ENCODE peak calls at places on chromosomes 5 and 9, in seven cellular contexts. One of them, this sample, is unnamed.

GRCh38 chr9:128882677-128883590 is 1.0 kb downstream of the LRRC8A start:
- DNase-seq in KBM-7: peak
- DNase-seq in NCI-H510A treated with DMSO at 0.1 percent for 48 hours: peak
- DNase-seq in tibial artery: no peak
- DNase-seq in H9: no peak
- DNase-seq in SW480: no peak
- DNase-seq in GM19239: no peak
- DNase-seq in this sample: peak

GRCh38 chr5:1883925-1884637 is 1.4 kb upstream of the IRX4 start:
- DNase-seq in KBM-7: no peak
- DNase-seq in NCI-H510A treated with DMSO at 0.1 percent for 48 hours: no peak
- DNase-seq in tibial artery: no peak
- DNase-seq in H9: peak
- DNase-seq in SW480: no peak
- DNase-seq in GM19239: no peak
- DNase-seq in this sample: no peak

GRCh38 chr5:8908055-8908683 is 637.7 kb downstream of the SEMA5A start:
- DNase-seq in KBM-7: peak
- DNase-seq in NCI-H510A treated with DMSO at 0.1 percent for 48 hours: no peak
- DNase-seq in tibial artery: no peak
- DNase-seq in H9: peak
- DNase-seq in SW480: peak
- DNase-seq in GM19239: peak
- DNase-seq in this sample: peak

GRCh38 chr9:127854169-127854833 is at the start of gene ENG:
- DNase-seq in KBM-7: peak
- DNase-seq in NCI-H510A treated with DMSO at 0.1 percent for 48 hours: no peak
- DNase-seq in tibial artery: peak
- DNase-seq in H9: peak
- DNase-seq in SW480: no peak
- DNase-seq in GM19239: no peak
- DNase-seq in this sample: no peak

GRCh38 chr5:96788112-96788749 is 19.5 kb downstream of the ERAP1 start:
- DNase-seq in KBM-7: no peak
- DNase-seq in NCI-H510A treated with DMSO at 0.1 percent for 48 hours: no peak
- DNase-seq in tibial artery: no peak
- DNase-seq in H9: no peak
- DNase-seq in SW480: no peak
- DNase-seq in GM19239: no peak
- DNase-seq in this sample: no peak

GRCh38 chr9:114165407-114166102 is 10.2 kb downstream of the COL27A1 start:
- DNase-seq in KBM-7: no peak
- DNase-seq in NCI-H510A treated with DMSO at 0.1 percent for 48 hours: no peak
- DNase-seq in tibial artery: no peak
- DNase-seq in H9: no peak
- DNase-seq in SW480: no peak
- DNase-seq in GM19239: no peak
- DNase-seq in this sample: no peak

GRCh38 chr5:30099634-30100033 is 1093.9 kb upstream of the CDH6 start:
- DNase-seq in KBM-7: no peak
- DNase-seq in NCI-H510A treated with DMSO at 0.1 percent for 48 hours: peak
- DNase-seq in tibial artery: no peak
- DNase-seq in H9: no peak
- DNase-seq in SW480: no peak
- DNase-seq in GM19239: no peak
- DNase-seq in this sample: no peak

GRCh38 chr5:102229685-102230084 is 66.4 kb downstream of the SLCO4C1 start:
- DNase-seq in KBM-7: peak
- DNase-seq in NCI-H510A treated with DMSO at 0.1 percent for 48 hours: no peak
- DNase-seq in tibial artery: no peak
- DNase-seq in H9: no peak
- DNase-seq in SW480: no peak
- DNase-seq in GM19239: no peak
- DNase-seq in this sample: no peak

GRCh38 chr9:125549465-125550215 is 157.4 kb downstream of the MAPKAP1 start:
- DNase-seq in KBM-7: no peak
- DNase-seq in NCI-H510A treated with DMSO at 0.1 percent for 48 hours: no peak
- DNase-seq in tibial artery: peak
- DNase-seq in H9: no peak
- DNase-seq in SW480: no peak
- DNase-seq in GM19239: no peak
- DNase-seq in this sample: no peak

GRCh38 chr9:119802621-119803020 is 433.4 kb upstream of the BRINP1 start:
- DNase-seq in KBM-7: no peak
- DNase-seq in NCI-H510A treated with DMSO at 0.1 percent for 48 hours: no peak
- DNase-seq in tibial artery: peak
- DNase-seq in H9: no peak
- DNase-seq in SW480: no peak
- DNase-seq in GM19239: no peak
- DNase-seq in this sample: no peak

GRCh38 chr9:32426278-32426939 is 42.0 kb downstream of the ACO1 start:
- DNase-seq in KBM-7: no peak
- DNase-seq in NCI-H510A treated with DMSO at 0.1 percent for 48 hours: no peak
- DNase-seq in tibial artery: no peak
- DNase-seq in H9: no peak
- DNase-seq in SW480: no peak
- DNase-seq in GM19239: no peak
- DNase-seq in this sample: no peak

GRCh38 chr9:38142201-38142600 is 73.2 kb upstream of the SHB start:
- DNase-seq in KBM-7: no peak
- DNase-seq in NCI-H510A treated with DMSO at 0.1 percent for 48 hours: no peak
- DNase-seq in tibial artery: no peak
- DNase-seq in H9: no peak
- DNase-seq in SW480: no peak
- DNase-seq in GM19239: no peak
- DNase-seq in this sample: no peak

GRCh38 chr5:56962286-56962685 is 10.4 kb upstream of the MIER3 start:
- DNase-seq in KBM-7: no peak
- DNase-seq in NCI-H510A treated with DMSO at 0.1 percent for 48 hours: no peak
- DNase-seq in tibial artery: no peak
- DNase-seq in H9: no peak
- DNase-seq in SW480: no peak
- DNase-seq in GM19239: no peak
- DNase-seq in this sample: no peak

GRCh38 chr9:68505681-68506409 is 34.8 kb downstream of the TMEM252 start:
- DNase-seq in KBM-7: peak
- DNase-seq in NCI-H510A treated with DMSO at 0.1 percent for 48 hours: no peak
- DNase-seq in tibial artery: no peak
- DNase-seq in H9: no peak
- DNase-seq in SW480: no peak
- DNase-seq in GM19239: no peak
- DNase-seq in this sample: no peak

GRCh38 chr5:19987594-19988345 is at the start of gene CDH18:
- DNase-seq in KBM-7: no peak
- DNase-seq in NCI-H510A treated with DMSO at 0.1 percent for 48 hours: peak
- DNase-seq in tibial artery: peak
- DNase-seq in H9: peak
- DNase-seq in SW480: peak
- DNase-seq in GM19239: no peak
- DNase-seq in this sample: no peak